ENCODE peak calls at places on chromosomes 6 and 20, in six cellular contexts. I is HCEC 1CT; C is anterior cingulate cortex; Y is stimulated activated CD4-positive, alpha-beta T cell treated with anti-CD3 and anti-CD28 coated beads, Interleukin-15, amount 100 ng/mL, for 24 hours; V is ureter; S is aorta. O is an unnamed sample.
A peak's percentile ranks its signal among the peaks of the same experiment; 100 is the strongest.

GRCh38 chr6:7901056-7901455 is 9.5 kb downstream of the TXNDC5 start:
- DNase-seq in S (no peak), Y (no peak), C (no peak), V (no peak), I (no peak), O (peak; percentile 20)

GRCh38 chr6:144912474-144912873 is 627.3 kb downstream of the UTRN start:
- DNase-seq in C (no peak), V (no peak), I (peak; percentile 91), S (no peak), Y (no peak), O (peak; percentile 9)

GRCh38 chr20:6654490-6655247 is 112.8 kb upstream of the BMP2 start:
- DNase-seq in S (no peak), I (peak; percentile 28), C (no peak), Y (no peak), V (peak; percentile 65), O (no peak)

GRCh38 chr6:170545405-170545804 is 7.7 kb downstream of the PSMB1 start:
- DNase-seq in C (no peak), Y (no peak), I (peak; percentile 69), S (no peak), V (no peak), O (no peak)

GRCh38 chr20:12201289-12201991 is 283.7 kb downstream of the BTBD3 start:
- DNase-seq in V (no peak), Y (no peak), S (no peak), C (no peak), I (peak; percentile 93), O (no peak)

GRCh38 chr6:155985660-155986138 is 530.1 kb upstream of the NOX3 start:
- DNase-seq in I (no peak), V (no peak), S (no peak), C (peak; percentile 19), Y (no peak), O (peak; percentile 8)

GRCh38 chr6:128368213-128369000 is 152.0 kb downstream of the PTPRK start:
- DNase-seq in S (no peak), V (no peak), C (no peak), Y (no peak), I (peak; percentile 12), O (peak; percentile 65)

GRCh38 chr6:144897441-144897921 is 612.3 kb downstream of the UTRN start:
- DNase-seq in C (no peak), I (peak; percentile 98), V (no peak), S (no peak), Y (no peak), O (peak; percentile 61)

GRCh38 chr6:30355281-30355680 is 10.3 kb downstream of the RPP21 start:
- DNase-seq in C (no peak), I (no peak), Y (no peak), V (no peak), S (no peak), O (no peak)

GRCh38 chr20:63854069-63854765 is 7.1 kb upstream of the ABHD16B start:
- DNase-seq in S (no peak), Y (no peak), I (no peak), V (no peak), C (no peak), O (no peak)

GRCh38 chr6:17869753-17870050 is 117.7 kb downstream of the KIF13A start:
- DNase-seq in V (no peak), I (no peak), Y (no peak), C (no peak), S (no peak), O (peak; percentile 67)

GRCh38 chr20:2991532-2991931 is 51.9 kb upstream of the GNRH2 start:
- DNase-seq in Y (no peak), S (no peak), C (no peak), V (no peak), I (no peak), O (no peak)

GRCh38 chr6:12266571-12266970 is 23.6 kb upstream of the EDN1 start:
- DNase-seq in C (no peak), Y (no peak), I (peak; percentile 64), V (no peak), S (no peak), O (no peak)

GRCh38 chr6:17851720-17852161 is 135.7 kb downstream of the KIF13A start:
- DNase-seq in Y (no peak), V (no peak), C (no peak), I (peak; percentile 28), S (no peak), O (peak; percentile 91)

GRCh38 chr20:1171461-1172093 is 13.2 kb downstream of the TMEM74B start:
- DNase-seq in I (no peak), V (no peak), S (no peak), C (no peak), Y (peak; percentile 26), O (peak; percentile 26)

GRCh38 chr6:10276106-10276505 is 138.8 kb downstream of the TFAP2A start:
- DNase-seq in I (no peak), C (no peak), V (no peak), S (no peak), Y (no peak), O (no peak)

GRCh38 chr6:19682859-19683258 is 154.3 kb upstream of the ID4 start:
- DNase-seq in I (no peak), V (no peak), S (no peak), Y (no peak), C (no peak), O (no peak)

GRCh38 chr6:26362836-26363220 is 2.2 kb upstream of the BTN3A2 start:
- DNase-seq in C (no peak), S (no peak), I (no peak), Y (no peak), V (no peak), O (no peak)

GRCh38 chr6:37502703-37503485 is 3.2 kb upstream of the CCDC167 start:
- DNase-seq in V (no peak), I (no peak), Y (no peak), S (no peak), C (no peak), O (no peak)

O was measured in endothelial cell of umbilical vein.